ENCODE peak calls at places on chromosomes 4 and X, in eight cellular contexts. One of them, this sample, is unnamed.

GRCh38 chr4:183729430-183730328 is 70.6 kb downstream of the TRAPPC11 start:
- DNase-seq in right lobe of liver: no peak
- DNase-seq in fibroblast of the aortic adventitia: peak
- DNase-seq in PC-9: peak
- DNase-seq in cardiac muscle cell: no peak
- DNase-seq in fibroblast of pulmonary artery: peak
- DNase-seq in HCT116: no peak
- DNase-seq in prostate gland: no peak
- DNase-seq in this sample: no peak

GRCh38 chrX:1327651-1328304 is 8.8 kb upstream of the IL3RA start:
- DNase-seq in HCT116: no peak
- DNase-seq in fibroblast of the aortic adventitia: no peak
- DNase-seq in PC-9: no peak
- DNase-seq in prostate gland: no peak
- DNase-seq in fibroblast of pulmonary artery: no peak
- DNase-seq in cardiac muscle cell: no peak
- DNase-seq in right lobe of liver: no peak
- DNase-seq in this sample: peak

GRCh38 chr4:3218824-3219760 is 29.9 kb upstream of the MSANTD1 start:
- DNase-seq in cardiac muscle cell: no peak
- DNase-seq in right lobe of liver: no peak
- DNase-seq in fibroblast of the aortic adventitia: no peak
- DNase-seq in fibroblast of pulmonary artery: no peak
- DNase-seq in prostate gland: no peak
- DNase-seq in HCT116: no peak
- DNase-seq in PC-9: no peak
- DNase-seq in this sample: no peak

GRCh38 chr4:152643153-152644035 is 36.4 kb downstream of the TMEM154 start:
- DNase-seq in right lobe of liver: peak
- DNase-seq in fibroblast of pulmonary artery: peak
- DNase-seq in PC-9: no peak
- DNase-seq in fibroblast of the aortic adventitia: no peak
- DNase-seq in prostate gland: no peak
- DNase-seq in HCT116: no peak
- DNase-seq in cardiac muscle cell: no peak
- DNase-seq in this sample: peak

GRCh38 chr4:105709081-105709450 is 482 bp downstream of the GSTCD start:
- DNase-seq in HCT116: peak
- DNase-seq in PC-9: no peak
- DNase-seq in cardiac muscle cell: peak
- DNase-seq in right lobe of liver: no peak
- DNase-seq in fibroblast of pulmonary artery: no peak
- DNase-seq in fibroblast of the aortic adventitia: peak
- DNase-seq in prostate gland: no peak
- DNase-seq in this sample: peak

GRCh38 chr4:41957634-41958033 is 22.4 kb downstream of the TMEM33 start:
- DNase-seq in PC-9: no peak
- DNase-seq in prostate gland: no peak
- DNase-seq in fibroblast of pulmonary artery: peak
- DNase-seq in HCT116: peak
- DNase-seq in cardiac muscle cell: peak
- DNase-seq in right lobe of liver: no peak
- DNase-seq in fibroblast of the aortic adventitia: no peak
- DNase-seq in this sample: peak

GRCh38 chrX:23383411-23383810 is 48.8 kb downstream of the PTCHD1 start:
- DNase-seq in PC-9: no peak
- DNase-seq in fibroblast of pulmonary artery: peak
- DNase-seq in right lobe of liver: no peak
- DNase-seq in HCT116: no peak
- DNase-seq in fibroblast of the aortic adventitia: peak
- DNase-seq in cardiac muscle cell: no peak
- DNase-seq in prostate gland: no peak
- DNase-seq in this sample: no peak

GRCh38 chrX:653316-653715 is 22.7 kb downstream of the SHOX start:
- DNase-seq in right lobe of liver: no peak
- DNase-seq in cardiac muscle cell: no peak
- DNase-seq in fibroblast of the aortic adventitia: no peak
- DNase-seq in HCT116: no peak
- DNase-seq in fibroblast of pulmonary artery: no peak
- DNase-seq in PC-9: no peak
- DNase-seq in prostate gland: no peak
- DNase-seq in this sample: no peak

GRCh38 chr4:158161561-158162354 is 11.1 kb downstream of the GASK1B start:
- DNase-seq in fibroblast of the aortic adventitia: peak
- DNase-seq in cardiac muscle cell: no peak
- DNase-seq in right lobe of liver: no peak
- DNase-seq in prostate gland: no peak
- DNase-seq in fibroblast of pulmonary artery: peak
- DNase-seq in PC-9: peak
- DNase-seq in HCT116: peak
- DNase-seq in this sample: no peak

GRCh38 chrX:139158256-139158655 is 372.3 kb upstream of the F9 start:
- DNase-seq in fibroblast of the aortic adventitia: no peak
- DNase-seq in prostate gland: no peak
- DNase-seq in right lobe of liver: no peak
- DNase-seq in cardiac muscle cell: no peak
- DNase-seq in fibroblast of pulmonary artery: no peak
- DNase-seq in PC-9: peak
- DNase-seq in HCT116: no peak
- DNase-seq in this sample: no peak

GRCh38 chr4:6275898-6276563 is 6.4 kb downstream of the WFS1 start:
- DNase-seq in fibroblast of the aortic adventitia: no peak
- DNase-seq in cardiac muscle cell: no peak
- DNase-seq in prostate gland: no peak
- DNase-seq in right lobe of liver: no peak
- DNase-seq in fibroblast of pulmonary artery: no peak
- DNase-seq in PC-9: no peak
- DNase-seq in HCT116: no peak
- DNase-seq in this sample: no peak

GRCh38 chrX:13295841-13296240 is 24.0 kb downstream of the ATXN3L start:
- DNase-seq in right lobe of liver: no peak
- DNase-seq in PC-9: no peak
- DNase-seq in HCT116: no peak
- DNase-seq in fibroblast of pulmonary artery: no peak
- DNase-seq in prostate gland: no peak
- DNase-seq in fibroblast of the aortic adventitia: no peak
- DNase-seq in cardiac muscle cell: no peak
- DNase-seq in this sample: no peak

GRCh38 chr4:136865591-136865990 is 666.7 kb downstream of the PCDH18 start:
- DNase-seq in prostate gland: no peak
- DNase-seq in fibroblast of the aortic adventitia: peak
- DNase-seq in HCT116: no peak
- DNase-seq in cardiac muscle cell: no peak
- DNase-seq in PC-9: no peak
- DNase-seq in right lobe of liver: no peak
- DNase-seq in fibroblast of pulmonary artery: no peak
- DNase-seq in this sample: no peak

GRCh38 chrX:68936186-68936585 is 107.4 kb downstream of the EFNB1 start:
- DNase-seq in HCT116: no peak
- DNase-seq in cardiac muscle cell: no peak
- DNase-seq in right lobe of liver: no peak
- DNase-seq in fibroblast of pulmonary artery: no peak
- DNase-seq in fibroblast of the aortic adventitia: no peak
- DNase-seq in PC-9: no peak
- DNase-seq in prostate gland: no peak
- DNase-seq in this sample: no peak

GRCh38 chrX:118560380-118560932 is 64.8 kb downstream of the DOCK11 start:
- DNase-seq in PC-9: no peak
- DNase-seq in fibroblast of pulmonary artery: no peak
- DNase-seq in right lobe of liver: no peak
- DNase-seq in HCT116: no peak
- DNase-seq in cardiac muscle cell: peak
- DNase-seq in fibroblast of the aortic adventitia: no peak
- DNase-seq in prostate gland: no peak
- DNase-seq in this sample: no peak

GRCh38 chr4:98658287-98659105 is at the start of gene TSPAN5:
- DNase-seq in right lobe of liver: peak
- DNase-seq in prostate gland: peak
- DNase-seq in cardiac muscle cell: peak
- DNase-seq in PC-9: peak
- DNase-seq in fibroblast of pulmonary artery: peak
- DNase-seq in fibroblast of the aortic adventitia: peak
- DNase-seq in HCT116: peak
- DNase-seq in this sample: peak

GRCh38 chr4:118270492-118270891 is 82.3 kb downstream of the PRSS12 start:
- DNase-seq in cardiac muscle cell: peak
- DNase-seq in fibroblast of pulmonary artery: peak
- DNase-seq in HCT116: peak
- DNase-seq in right lobe of liver: no peak
- DNase-seq in fibroblast of the aortic adventitia: peak
- DNase-seq in PC-9: no peak
- DNase-seq in prostate gland: no peak
- DNase-seq in this sample: peak

GRCh38 chr4:181582595-181582994 is 660.6 kb upstream of the TENM3 start:
- DNase-seq in fibroblast of pulmonary artery: no peak
- DNase-seq in HCT116: no peak
- DNase-seq in prostate gland: no peak
- DNase-seq in right lobe of liver: no peak
- DNase-seq in cardiac muscle cell: no peak
- DNase-seq in PC-9: no peak
- DNase-seq in fibroblast of the aortic adventitia: no peak
- DNase-seq in this sample: no peak

GRCh38 chrX:66013195-66013816 is 26.6 kb downstream of the VSIG4 start:
- DNase-seq in HCT116: no peak
- DNase-seq in PC-9: no peak
- DNase-seq in cardiac muscle cell: no peak
- DNase-seq in right lobe of liver: no peak
- DNase-seq in fibroblast of pulmonary artery: no peak
- DNase-seq in fibroblast of the aortic adventitia: no peak
- DNase-seq in prostate gland: no peak
- DNase-seq in this sample: no peak

GRCh38 chr4:141158219-141158618 is 24.9 kb upstream of the RNF150 start:
- DNase-seq in right lobe of liver: no peak
- DNase-seq in prostate gland: no peak
- DNase-seq in PC-9: no peak
- DNase-seq in HCT116: peak
- DNase-seq in fibroblast of the aortic adventitia: peak
- DNase-seq in cardiac muscle cell: peak
- DNase-seq in fibroblast of pulmonary artery: peak
- DNase-seq in this sample: peak

GRCh38 chrX:97628807-97629596 is 745.3 kb downstream of the RPA4 start:
- DNase-seq in right lobe of liver: no peak
- DNase-seq in cardiac muscle cell: no peak
- DNase-seq in fibroblast of pulmonary artery: no peak
- DNase-seq in PC-9: no peak
- DNase-seq in HCT116: no peak
- DNase-seq in fibroblast of the aortic adventitia: no peak
- DNase-seq in prostate gland: no peak
- DNase-seq in this sample: no peak

GRCh38 chr4:65791807-65792308 is 121.6 kb upstream of the EPHA5 start:
- DNase-seq in prostate gland: no peak
- DNase-seq in PC-9: no peak
- DNase-seq in fibroblast of the aortic adventitia: peak
- DNase-seq in fibroblast of pulmonary artery: peak
- DNase-seq in cardiac muscle cell: peak
- DNase-seq in right lobe of liver: no peak
- DNase-seq in HCT116: no peak
- DNase-seq in this sample: no peak

GRCh38 chr4:152189451-152190179 is 346.3 kb downstream of the FBXW7 start:
- DNase-seq in prostate gland: no peak
- DNase-seq in cardiac muscle cell: no peak
- DNase-seq in HCT116: no peak
- DNase-seq in fibroblast of pulmonary artery: no peak
- DNase-seq in fibroblast of the aortic adventitia: no peak
- DNase-seq in PC-9: no peak
- DNase-seq in right lobe of liver: no peak
- DNase-seq in this sample: peak

GRCh38 chr4:82765134-82765533 is 33.5 kb downstream of the SCD5 start:
- DNase-seq in cardiac muscle cell: no peak
- DNase-seq in fibroblast of pulmonary artery: no peak
- DNase-seq in prostate gland: no peak
- DNase-seq in PC-9: no peak
- DNase-seq in fibroblast of the aortic adventitia: no peak
- DNase-seq in HCT116: no peak
- DNase-seq in right lobe of liver: no peak
- DNase-seq in this sample: no peak
- TF ChIP-seq CTCF in cardiac muscle cell: no peak
- TF ChIP-seq CTCF in fibroblast of pulmonary artery: no peak
- TF ChIP-seq CTCF in prostate gland: no peak
- TF ChIP-seq CTCF in PC-9: no peak
- TF ChIP-seq CTCF in fibroblast of the aortic adventitia: no peak
- TF ChIP-seq CTCF in HCT116: no peak
- TF ChIP-seq CTCF in right lobe of liver: no peak
- TF ChIP-seq CTCF in this sample: no peak

GRCh38 chrX:108699368-108699767 is 37.0 kb downstream of the IRS4 start:
- DNase-seq in PC-9: no peak
- DNase-seq in fibroblast of pulmonary artery: peak
- DNase-seq in prostate gland: no peak
- DNase-seq in fibroblast of the aortic adventitia: peak
- DNase-seq in right lobe of liver: no peak
- DNase-seq in cardiac muscle cell: peak
- DNase-seq in HCT116: peak
- DNase-seq in this sample: peak
- TF ChIP-seq CTCF in PC-9: peak
- TF ChIP-seq CTCF in fibroblast of pulmonary artery: peak
- TF ChIP-seq CTCF in prostate gland: no peak
- TF ChIP-seq CTCF in fibroblast of the aortic adventitia: peak
- TF ChIP-seq CTCF in right lobe of liver: peak
- TF ChIP-seq CTCF in cardiac muscle cell: peak
- TF ChIP-seq CTCF in HCT116: no peak
- TF ChIP-seq CTCF in this sample: no peak

DNA sequence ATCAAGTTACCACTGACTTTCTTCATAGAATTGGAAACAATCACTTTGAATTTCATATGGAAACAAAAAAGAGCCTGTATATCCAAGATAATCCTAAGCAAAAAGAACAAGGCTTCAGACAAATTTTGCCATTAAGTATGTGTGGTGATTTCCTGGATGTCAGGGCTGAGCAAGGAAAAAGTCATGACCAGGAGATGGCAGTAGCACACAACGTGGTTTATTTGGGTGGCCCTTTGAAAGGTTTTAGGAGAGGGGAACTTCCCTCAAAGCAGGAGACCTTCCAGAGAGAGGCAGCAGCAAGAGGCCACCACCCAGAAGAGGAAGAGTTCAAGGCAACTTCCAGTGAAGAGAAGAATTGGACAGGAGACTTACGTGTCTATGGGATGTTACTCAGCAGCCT is 18.1 kb upstream of the ZXDB start:
- DNase-seq in HCT116: no peak
- DNase-seq in PC-9: no peak
- DNase-seq in fibroblast of the aortic adventitia: peak
- DNase-seq in cardiac muscle cell: peak
- DNase-seq in right lobe of liver: no peak
- DNase-seq in prostate gland: no peak
- DNase-seq in fibroblast of pulmonary artery: peak
- DNase-seq in this sample: no peak
- TF ChIP-seq CTCF in HCT116: peak
- TF ChIP-seq CTCF in PC-9: peak
- TF ChIP-seq CTCF in fibroblast of the aortic adventitia: peak
- TF ChIP-seq CTCF in cardiac muscle cell: peak
- TF ChIP-seq CTCF in right lobe of liver: peak
- TF ChIP-seq CTCF in prostate gland: no peak
- TF ChIP-seq CTCF in fibroblast of pulmonary artery: peak
- TF ChIP-seq CTCF in this sample: peak

DNA sequence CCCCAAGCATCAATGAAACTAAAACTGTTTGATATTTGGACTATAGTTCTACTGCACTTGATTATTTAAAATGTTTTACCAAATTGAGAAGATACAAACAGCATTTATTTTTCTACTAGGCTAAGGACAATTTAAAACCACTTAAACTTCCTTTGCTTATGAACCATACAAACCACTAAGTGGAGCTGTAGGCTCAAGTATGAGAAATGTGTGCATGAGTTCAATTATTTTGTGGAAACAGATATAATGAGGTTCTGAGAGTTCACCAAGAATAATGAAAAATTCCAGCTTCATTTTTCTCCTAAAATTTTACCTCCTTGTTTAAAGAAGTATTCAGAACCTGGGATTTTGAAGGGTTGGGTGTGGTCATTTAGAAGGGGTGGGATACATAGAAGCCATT is 63.1 kb downstream of the SERPINA7 start:
- DNase-seq in fibroblast of the aortic adventitia: peak
- DNase-seq in HCT116: peak
- DNase-seq in fibroblast of pulmonary artery: peak
- DNase-seq in PC-9: no peak
- DNase-seq in cardiac muscle cell: peak
- DNase-seq in prostate gland: no peak
- DNase-seq in right lobe of liver: no peak
- DNase-seq in this sample: no peak
- TF ChIP-seq CTCF in fibroblast of the aortic adventitia: no peak
- TF ChIP-seq CTCF in HCT116: peak
- TF ChIP-seq CTCF in fibroblast of pulmonary artery: peak
- TF ChIP-seq CTCF in PC-9: peak
- TF ChIP-seq CTCF in cardiac muscle cell: peak
- TF ChIP-seq CTCF in prostate gland: no peak
- TF ChIP-seq CTCF in right lobe of liver: peak
- TF ChIP-seq CTCF in this sample: no peak

This sample was measured in GM20000.